ENCODE peak calls at places on chromosomes 12 and 14, in ten cellular contexts. Z is naive thymus-derived CD4-positive, alpha-beta T cell; C is pancreas; Y is neural progenitor cell; M is uterus; V is GM23248; X is effector memory CD4-positive, alpha-beta T cell; W is tibial artery; F is left ventricle myocardium inferior; K is colonic mucosa. L is an unnamed sample. For H3K36me3 and H3K27me3, the result is how much of the 10 kb centered on the place peaks cover.

GRCh38 chr14:52551696-52552062 is 626 bp downstream of the TXNDC16 start:
- DNase-seq in F (no peak), K (peak), V (peak), M (no peak), X (no peak), W (no peak), Z (no peak), C (no peak), Y (peak), L (no peak)

GRCh38 chr12:57240926-57241555 is 9.9 kb downstream of the STAC3 start:
- DNase-seq in C (no peak), W (no peak), Y (peak), M (no peak), X (no peak), F (no peak), Z (peak), K (no peak), V (peak), L (no peak)

GRCh38 chr12:7178481-7178880 is 11.0 kb upstream of the PEX5 start:
- DNase-seq in F (no peak), C (no peak), V (no peak), K (no peak), X (no peak), M (no peak), W (no peak), Z (no peak), Y (no peak), L (no peak)

GRCh38 chr14:91228112-91229004 is 16.1 kb downstream of the GPR68 start:
- DNase-seq in Y (no peak), Z (peak), X (peak), V (peak), M (no peak), K (no peak), W (no peak), F (no peak), C (no peak), L (peak)

GRCh38 chr12:60522684-60523083 is 926.9 kb downstream of the SLC16A7 start:
- DNase-seq in X (no peak), Z (no peak), C (no peak), M (no peak), V (no peak), K (no peak), W (no peak), F (no peak), Y (no peak), L (no peak)

GRCh38 chr14:90780519-90780918 is 35.7 kb downstream of the TTC7B start:
- DNase-seq in V (no peak), F (no peak), Y (no peak), M (no peak), Z (no peak), X (no peak), C (no peak), K (no peak), W (peak), L (no peak)

GRCh38 chr12:57521475-57522018 is 1.1 kb upstream of the MBD6 start:
- DNase-seq in F (peak), Z (peak), X (no peak), Y (peak), K (peak), W (peak), M (peak), V (peak), C (peak), L (no peak)

GRCh38 chr14:21768875-21769257 is 95.2 kb upstream of the OR4E1 start:
- DNase-seq in Z (no peak), X (no peak), M (no peak), F (no peak), V (no peak), Y (no peak), W (no peak), C (no peak), K (no peak), L (peak)

GRCh38 chr12:14410841-14411569 is 45.5 kb downstream of the ATF7IP start:
- DNase-seq in F (no peak), M (no peak), K (no peak), W (no peak), V (peak), Z (no peak), Y (no peak), C (no peak), X (peak), L (peak)

GRCh38 chr12:12327802-12328201 is 22.2 kb downstream of the MANSC1 start:
- DNase-seq in M (no peak), X (no peak), Z (no peak), W (no peak), V (peak), K (no peak), F (no peak), Y (peak), C (no peak), L (peak)

GRCh38 chr14:55077691-55078151 is 26.3 kb downstream of the MAPK1IP1L start:
- DNase-seq in F (no peak), X (no peak), C (peak), Y (peak), V (peak), Z (no peak), K (peak), M (no peak), W (no peak), L (no peak)

GRCh38 chr12:82650627-82651337 is 35.9 kb upstream of the TMTC2 start:
- DNase-seq in Y (no peak), M (no peak), V (peak), F (peak), W (no peak), K (peak), C (no peak), Z (no peak), X (no peak), L (no peak)

GRCh38 chr12:53625373-53625945 is 723 bp downstream of the ATF7 start:
- DNase-seq in Z (no peak), M (no peak), C (no peak), V (no peak), F (no peak), K (no peak), Y (no peak), X (no peak), W (no peak), L (no peak)

GRCh38 chr12:62621239-62621638 is 154.6 kb downstream of the MON2 start:
- DNase-seq in V (no peak), K (no peak), Y (no peak), F (no peak), X (no peak), Z (no peak), W (no peak), C (no peak), M (no peak), L (no peak)

GRCh38 chr12:48786591-48787544 is 2.0 kb downstream of the ADCY6 start:
- DNase-seq in F (peak), C (no peak), Y (no peak), Z (no peak), X (no peak), M (peak), K (no peak), V (no peak), W (no peak), L (no peak)

GRCh38 chr12:98736352-98737326 is 91.5 kb downstream of the APAF1 start:
- DNase-seq in Z (no peak), V (no peak), C (no peak), Y (peak), M (no peak), F (no peak), W (no peak), K (no peak), X (no peak), L (no peak)

GRCh38 chr12:124920353-124920935 is 6.0 kb upstream of the UBC start:
- DNase-seq in Z (no peak), Y (peak), V (no peak), C (no peak), W (peak), X (no peak), K (no peak), M (no peak), F (no peak), L (no peak)

GRCh38 chr14:51750542-51750941 is 98.8 kb downstream of the FRMD6 start:
- DNase-seq in F (no peak), W (no peak), V (no peak), Z (no peak), M (no peak), C (no peak), K (no peak), X (no peak), Y (peak), L (no peak)

GRCh38 chr12:121524196-121524930 is 56.5 kb downstream of the KDM2B start:
- DNase-seq in K (no peak), M (no peak), X (no peak), Z (no peak), F (no peak), V (no peak), C (no peak), Y (peak), W (no peak), L (no peak)

GRCh38 chr14:38623661-38624060 is 367.8 kb upstream of the CLEC14A start:
- DNase-seq in K (no peak), C (no peak), M (no peak), X (no peak), Z (no peak), W (no peak), Y (no peak), V (peak), F (no peak), L (no peak)

GRCh38 chr14:70005281-70005805 is 126.1 kb downstream of the SMOC1 start:
- DNase-seq in F (no peak), W (no peak), V (no peak), Y (peak), M (no peak), X (no peak), K (peak), Z (no peak), C (no peak), L (no peak)

GRCh38 chr12:29634057-29634456 is 136.6 kb upstream of the OVCH1 start:
- DNase-seq in C (no peak), W (no peak), F (no peak), K (no peak), Z (no peak), V (peak), Y (no peak), M (no peak), X (no peak), L (no peak)

GRCh38 chr12:74066476-74066875 is 471.2 kb upstream of the ATXN7L3B start:
- DNase-seq in Z (no peak), C (no peak), X (no peak), K (no peak), Y (no peak), V (no peak), M (no peak), F (no peak), W (no peak), L (no peak)
- H3K36me3 ChIP-seq in Z (under half), C (under half), X (under half), K (under half), Y (under half), V (under half), M (under half), F (under half), W (under half), L (under half)

GRCh38 chr14:56808314-56809201 is 1.7 kb downstream of the OTX2 start:
- DNase-seq in C (no peak), F (no peak), K (no peak), Z (no peak), W (no peak), Y (peak), X (no peak), M (no peak), V (no peak), L (no peak)

GRCh38 chr14:56810850-56811595 is 744 bp upstream of the OTX2 start:
- DNase-seq in Z (no peak), Y (peak), F (no peak), X (no peak), M (no peak), C (no peak), W (no peak), V (no peak), K (no peak), L (no peak)

GRCh38 chr14:56810341-56810740 is at the start of gene OTX2:
- DNase-seq in X (no peak), F (no peak), W (no peak), Z (no peak), Y (peak), K (no peak), C (no peak), M (no peak), V (no peak), L (no peak)

GRCh38 chr14:56807586-56808168 is 2.6 kb downstream of the OTX2 start:
- DNase-seq in X (no peak), W (no peak), Z (no peak), Y (peak), M (no peak), F (no peak), K (no peak), C (no peak), V (no peak), L (no peak)

DNA sequence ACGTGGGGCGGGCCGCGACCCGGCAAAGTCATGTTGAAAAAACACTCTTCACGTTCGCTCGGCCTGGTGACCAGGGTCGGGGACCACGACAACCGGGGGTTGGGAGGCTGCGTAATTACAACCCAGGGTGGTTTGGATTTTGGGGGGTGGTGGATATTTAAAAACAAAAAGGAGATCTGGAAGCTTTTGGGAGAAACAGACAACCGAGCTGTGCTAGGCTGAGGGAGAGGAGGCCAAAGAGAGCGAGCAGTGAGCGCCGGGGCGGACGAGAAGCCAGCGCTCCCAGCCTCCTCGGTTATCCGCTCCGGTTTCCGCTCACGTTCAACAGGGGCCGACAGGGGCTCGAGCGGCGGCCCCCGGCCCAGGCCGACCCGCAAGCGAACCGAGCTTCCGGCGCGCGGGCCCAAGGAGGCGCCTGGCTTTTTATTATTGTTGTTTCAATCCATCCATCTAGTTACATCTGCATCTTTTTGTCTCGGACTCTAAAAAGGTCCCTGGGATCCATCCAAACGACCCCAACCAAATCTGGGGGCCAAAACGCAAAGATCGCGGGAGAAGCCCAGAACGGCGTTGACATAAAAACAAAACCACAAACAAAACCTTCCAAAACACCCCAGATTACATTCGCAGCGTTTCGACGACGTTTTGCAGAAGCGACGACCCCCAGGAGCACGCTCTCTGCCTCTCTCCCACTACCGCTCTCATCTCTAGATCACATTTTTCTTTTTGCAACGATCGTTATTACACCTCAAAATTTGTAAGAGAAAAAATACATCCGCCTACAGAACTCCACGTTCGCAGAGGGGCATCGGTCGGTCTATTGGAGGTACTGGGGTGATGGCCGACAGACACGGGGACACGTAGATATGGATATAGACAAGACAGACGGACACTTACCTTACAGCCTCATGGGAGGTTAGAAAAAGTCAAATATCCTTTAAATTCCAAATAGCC is 740 bp downstream of the OTX2 start:
- DNase-seq in W (no peak), V (no peak), Y (peak), C (no peak), F (no peak), K (no peak), X (no peak), Z (no peak), M (no peak), L (no peak)
- H3K27me3 ChIP-seq in W (half or more), V (half or more), Y (under half), C (under half), F (half or more), K (half or more), X (under half), Z (under half), M (under half), L (under half)

DNA sequence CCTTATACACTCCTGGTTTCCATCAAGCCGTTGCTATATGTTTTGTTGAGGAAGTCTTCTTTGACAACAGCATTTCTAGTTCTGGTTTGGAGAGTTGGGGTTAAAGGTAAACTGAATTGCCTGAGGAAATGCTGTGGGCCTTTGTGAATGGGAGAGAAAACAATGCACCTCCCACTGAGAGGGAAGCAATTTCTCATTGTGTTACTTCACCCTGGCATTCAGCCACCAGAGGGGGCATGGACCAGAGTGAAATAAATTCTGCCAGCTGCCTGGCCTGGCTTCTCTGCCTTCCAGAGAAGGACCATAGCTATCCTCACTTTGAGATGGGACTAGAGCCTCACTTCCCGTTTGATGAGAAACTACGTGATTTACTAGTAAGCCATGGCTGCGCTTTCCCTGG is 475.3 kb downstream of the EGLN3 start:
- DNase-seq in C (peak), Y (peak), M (no peak), V (peak), X (peak), W (no peak), K (peak), F (no peak), Z (no peak), L (no peak)
- H3K27ac ChIP-seq in C (no peak), Y (no peak), M (no peak), V (no peak), X (no peak), W (no peak), K (no peak), F (no peak), Z (no peak), L (no peak)

GRCh38 chr12:113320401-113320800 is 14.5 kb downstream of the SLC8B1 start:
- DNase-seq in Z (no peak), W (no peak), C (no peak), K (no peak), X (no peak), F (no peak), M (no peak), V (no peak), Y (no peak), L (no peak)
- H3K36me3 ChIP-seq in Z (half or more), W (half or more), C (under half), K (under half), X (half or more), F (half or more), M (under half), V (under half), Y (under half), L (half or more)

L was measured in CD4-positive, CD25-positive, alpha-beta regulatory T cell.